ENCODE peak calls at places on chromosomes 3 and 15, in four cellular contexts. S, V, M and K are unnamed samples.

GRCh38 chr3:36796896-36797295 is 32.5 kb upstream of the DCLK3 start:
- DNase-seq in V (no peak), S (no peak), M (no peak), K (no peak)

GRCh38 chr3:84904212-84904611 is 54.6 kb upstream of the CADM2 start:
- DNase-seq in M (no peak), V (no peak), S (no peak), K (no peak)

GRCh38 chr3:113079532-113079931 is 88.7 kb downstream of the GTPBP8 start:
- DNase-seq in V (no peak), S (no peak), M (no peak), K (no peak)

GRCh38 chr15:101369676-101370075 is 74.6 kb upstream of the SNRPA1 start:
- DNase-seq in M (no peak), V (peak), S (no peak), K (no peak)

GRCh38 chr3:175356899-175357324 is 497.8 kb downstream of the NAALADL2 start:
- DNase-seq in V (no peak), M (no peak), S (no peak), K (no peak)

GRCh38 chr3:5766848-5767247 is 579.3 kb downstream of the EDEM1 start:
- DNase-seq in S (no peak), M (no peak), V (no peak), K (no peak)

GRCh38 chr15:72994778-72995177 is 57.5 kb upstream of the NEO1 start:
- DNase-seq in M (no peak), S (no peak), V (no peak), K (peak)

GRCh38 chr15:70605606-70606410 is 157.6 kb downstream of the UACA start:
- DNase-seq in S (no peak), M (no peak), V (no peak), K (peak)

GRCh38 chr3:58034738-58035511 is 26.7 kb downstream of the FLNB start:
- DNase-seq in M (no peak), V (no peak), S (peak), K (no peak)

GRCh38 chr15:73979636-73980035 is 12.5 kb downstream of the STOML1 start:
- DNase-seq in S (no peak), V (no peak), M (no peak), K (no peak)

GRCh38 chr3:105093371-105093770 is 273.3 kb upstream of the ALCAM start:
- DNase-seq in M (no peak), S (no peak), V (no peak), K (no peak)

GRCh38 chr3:71636482-71636881 is 53.0 kb upstream of the FOXP1 start:
- DNase-seq in S (no peak), V (no peak), M (no peak), K (no peak)

GRCh38 chr3:124034016-124034808 is 42.3 kb upstream of the ROPN1 start:
- DNase-seq in V (peak), M (peak), S (no peak), K (peak)

GRCh38 chr3:116030131-116030850 is 407.0 kb downstream of the GAP43 start:
- DNase-seq in M (no peak), S (no peak), V (no peak), K (no peak)

GRCh38 chr3:187960820-187961219 is 193.1 kb upstream of the LPP start:
- DNase-seq in S (no peak), M (no peak), V (no peak), K (no peak)

GRCh38 chr15:89143503-89144162 is 55.4 kb downstream of the ABHD2 start:
- DNase-seq in S (no peak), M (peak), V (no peak), K (no peak)

GRCh38 chr3:72123908-72124441 is 339.0 kb upstream of the PROK2 start:
- DNase-seq in V (peak), M (peak), S (no peak), K (peak)

GRCh38 chr3:185688808-185689207 is 102.7 kb downstream of the SENP2 start:
- DNase-seq in S (no peak), V (peak), M (no peak), K (no peak)

GRCh38 chr15:90982135-90982534 is 12.2 kb downstream of the PRC1 start:
- DNase-seq in V (no peak), S (no peak), M (no peak), K (no peak)

GRCh38 chr3:90026406-90026805 is 919.0 kb downstream of the EPHA3 start:
- DNase-seq in V (no peak), S (no peak), M (no peak), K (no peak)

GRCh38 chr15:66723826-66724731 is 22.0 kb downstream of the SMAD6 start:
- DNase-seq in V (no peak), S (no peak), M (no peak), K (no peak)

GRCh38 chr3:52317601-52318000 is 1.5 kb downstream of the DNAH1 start:
- DNase-seq in S (peak), V (no peak), M (no peak), K (peak)

GRCh38 chr3:5389057-5389456 is 201.6 kb downstream of the EDEM1 start:
- DNase-seq in S (no peak), M (no peak), V (no peak), K (no peak)

GRCh38 chr15:39108021-39108420 is 472.9 kb upstream of the THBS1 start:
- DNase-seq in M (no peak), V (no peak), S (no peak), K (no peak)

GRCh38 chr3:121508384-121508783 is 37.4 kb downstream of the POLQ start:
- DNase-seq in V (no peak), M (no peak), S (no peak), K (no peak)

GRCh38 chr3:42036483-42036823 is 54.7 kb upstream of the TRAK1 start:
- DNase-seq in S (no peak), M (peak), V (peak), K (no peak)

GRCh38 chr15:66613743-66614142 is 47.9 kb upstream of the LCTL start:
- DNase-seq in V (no peak), S (no peak), M (no peak), K (no peak)

GRCh38 chr15:48696627-48697312 is 51.3 kb upstream of the FBN1 start:
- DNase-seq in V (no peak), M (no peak), S (no peak), K (no peak)

GRCh38 chr3:185152433-185153169 is at the start of gene C3orf70:
- DNase-seq in S (no peak), V (peak), M (peak), K (peak)

GRCh38 chr15:101258238-101259144 is 6.6 kb upstream of the CHSY1 start:
- DNase-seq in V (no peak), S (peak), M (no peak), K (peak)